ENCODE peak calls at places on chromosomes 4 and X, in six cellular contexts. D, K, U, S, M and Z are unnamed samples. For H3K4me1, the result is how much of the 10 kb centered on the place peaks cover.

GRCh38 chr4:28654618-28655017 is 1794.0 kb downstream of the STIM2 start:
- DNase-seq in D (no peak), K (no peak), U (no peak), S (no peak), M (no peak), Z (no peak)

GRCh38 chrX:42073468-42073867 is 150.1 kb upstream of the CASK start:
- DNase-seq in D (no peak), K (no peak), U (no peak), S (no peak), M (no peak), Z (no peak)

GRCh38 chrX:314049-314448 is 4.5 kb downstream of the GTPBP6 start:
- DNase-seq in D (peak), K (no peak), U (peak), S (no peak), M (no peak), Z (no peak)

GRCh38 chrX:154371771-154372300 is 2.6 kb downstream of the FLNA start:
- DNase-seq in D (no peak), K (no peak), U (no peak), S (no peak), M (no peak), Z (no peak)

GRCh38 chr4:78293841-78294301 is 236.7 kb downstream of the FRAS1 start:
- DNase-seq in D (no peak), K (no peak), U (no peak), S (no peak), M (peak), Z (no peak)

GRCh38 chr4:89257376-89257775 is 50.2 kb downstream of the GPRIN3 start:
- DNase-seq in D (no peak), K (no peak), U (no peak), S (no peak), M (no peak), Z (no peak)

GRCh38 chr4:68259191-68259590 is 13.7 kb upstream of the TMPRSS11B start:
- DNase-seq in D (no peak), K (no peak), U (no peak), S (no peak), M (no peak), Z (no peak)

GRCh38 chr4:114458728-114459127 is 139.9 kb upstream of the UGT8 start:
- DNase-seq in D (no peak), K (no peak), U (no peak), S (no peak), M (no peak), Z (no peak)

GRCh38 chr4:3371581-3372001 is 70.2 kb upstream of the HGFAC start:
- DNase-seq in D (no peak), K (no peak), U (peak), S (no peak), M (peak), Z (peak)

GRCh38 chrX:105282077-105282476 is 61.6 kb upstream of the TEX13A start:
- DNase-seq in D (no peak), K (no peak), U (no peak), S (no peak), M (no peak), Z (no peak)

GRCh38 chr4:109495514-109495913 is 61.9 kb downstream of the SEC24B start:
- DNase-seq in D (no peak), K (no peak), U (no peak), S (no peak), M (no peak), Z (no peak)

GRCh38 chr4:138112389-138112788 is 129.8 kb downstream of the SLC7A11 start:
- DNase-seq in D (no peak), K (no peak), U (no peak), S (no peak), M (no peak), Z (no peak)
- H3K4me1 ChIP-seq in D (under half), K (under half), U (under half), S (under half), M (under half), Z (under half)

DNA sequence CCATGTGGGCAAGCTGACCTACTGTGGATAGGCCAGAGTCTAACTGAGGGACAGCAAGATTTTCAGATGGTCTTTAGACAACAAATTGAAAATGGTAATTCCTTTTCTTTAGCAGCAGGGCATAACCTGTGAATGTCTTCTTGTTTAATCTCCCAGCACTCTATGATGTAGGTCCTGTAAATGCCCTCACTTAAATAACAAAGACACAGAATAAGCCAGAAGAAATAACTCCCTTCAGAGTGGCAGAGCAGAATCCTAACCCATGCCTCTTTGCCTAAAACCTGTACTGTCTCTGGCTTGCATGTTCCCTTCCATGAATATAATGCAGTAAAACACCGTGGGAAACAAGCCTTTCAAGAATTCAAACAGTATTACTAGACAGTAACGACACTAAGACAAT is 99.6 kb downstream of the TSPAN5 start:
- DNase-seq in D (no peak), K (no peak), U (no peak), S (no peak), M (no peak), Z (no peak)
- H3K27ac ChIP-seq in D (no peak), K (no peak), U (no peak), S (no peak), M (no peak), Z (no peak)

DNA sequence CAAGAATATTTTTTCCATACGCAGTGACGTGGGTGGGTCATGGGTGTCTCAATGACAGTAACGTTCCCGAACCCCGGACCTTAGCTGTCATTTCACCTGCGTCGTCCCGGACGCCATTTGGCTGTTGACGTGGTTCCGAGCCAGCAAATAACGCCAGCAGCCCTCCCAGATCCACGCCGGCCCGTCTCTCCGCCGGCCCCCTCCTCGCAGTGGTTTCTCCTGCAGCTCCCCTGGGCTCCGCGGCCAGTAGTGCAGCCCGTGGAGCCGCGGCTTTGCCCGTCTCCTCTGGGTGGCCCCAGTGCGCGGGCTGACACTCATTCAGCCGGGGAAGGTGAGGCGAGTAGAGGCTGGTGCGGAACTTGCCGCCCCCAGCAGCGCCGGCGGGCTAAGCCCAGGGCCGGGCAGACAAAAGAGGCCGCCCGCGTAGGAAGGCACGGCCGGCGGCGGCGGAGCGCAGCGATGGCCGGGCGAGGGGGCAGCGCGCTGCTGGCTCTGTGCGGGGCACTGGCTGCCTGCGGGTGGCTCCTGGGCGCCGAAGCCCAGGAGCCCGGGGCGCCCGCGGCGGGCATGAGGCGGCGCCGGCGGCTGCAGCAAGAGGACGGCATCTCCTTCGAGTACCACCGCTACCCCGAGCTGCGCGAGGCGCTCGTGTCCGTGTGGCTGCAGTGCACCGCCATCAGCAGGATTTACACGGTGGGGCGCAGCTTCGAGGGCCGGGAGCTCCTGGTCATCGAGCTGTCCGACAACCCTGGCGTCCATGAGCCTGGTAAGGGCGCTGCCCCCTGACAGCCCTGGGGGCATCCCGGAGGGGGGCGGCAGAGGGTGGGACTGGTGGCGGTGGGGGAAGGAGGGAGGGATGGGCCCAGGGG is at the start of gene CPE:
- DNase-seq in D (peak), K (no peak), U (peak), S (no peak), M (peak), Z (peak)
- H3K4me3 ChIP-seq in D (peak), K (no peak), U (peak), S (peak), M (peak), Z (peak)

GRCh38 chrX:39823848-39824247 is 273.9 kb downstream of the BCOR start:
- DNase-seq in D (peak), K (no peak), U (no peak), S (no peak), M (no peak), Z (no peak)
- H3K4me1 ChIP-seq in D (under half), K (under half), U (under half), S (under half), M (under half), Z (under half)

GRCh38 chr4:145498430-145498829 is 16.8 kb downstream of the SMAD1 start:
- DNase-seq in D (no peak), K (no peak), U (no peak), S (no peak), M (no peak), Z (no peak)

GRCh38 chr4:145497199-145498149 is 15.8 kb downstream of the SMAD1 start:
- DNase-seq in D (no peak), K (no peak), U (no peak), S (no peak), M (no peak), Z (no peak)

GRCh38 chr4:145503486-145504072 is 21.9 kb downstream of the SMAD1 start:
- DNase-seq in D (no peak), K (no peak), U (no peak), S (no peak), M (no peak), Z (no peak)

GRCh38 chr4:145502809-145503208 is 21.2 kb downstream of the SMAD1 start:
- DNase-seq in D (no peak), K (no peak), U (no peak), S (no peak), M (no peak), Z (no peak)

DNA sequence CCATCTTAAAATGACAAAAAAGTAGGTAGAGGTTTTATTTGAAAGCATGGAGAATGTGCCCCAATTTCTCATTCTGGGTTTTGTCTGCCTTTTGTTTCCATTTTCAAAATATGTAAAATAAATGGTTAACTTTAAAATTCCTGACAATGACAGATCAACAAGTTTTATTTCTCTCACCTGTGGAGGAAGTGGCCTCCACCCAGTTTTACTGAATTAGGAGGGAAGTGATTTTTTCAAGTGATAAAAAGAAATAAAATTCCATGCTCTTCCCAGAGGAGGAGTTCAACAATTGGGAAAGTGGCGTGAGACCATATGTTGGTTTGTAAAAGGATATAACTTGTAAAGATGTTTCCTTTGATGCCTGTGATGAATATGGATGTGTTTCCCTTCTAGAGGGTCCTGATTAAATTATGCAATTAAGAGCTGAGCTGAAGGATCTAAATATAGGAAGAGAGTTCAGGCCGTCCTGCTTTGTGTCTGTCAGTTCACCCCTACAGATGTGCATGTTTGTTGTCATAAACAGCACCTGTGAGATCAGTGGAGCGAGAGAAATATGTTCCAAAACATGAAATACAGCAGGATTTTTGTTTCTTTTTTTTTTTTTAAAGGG is 19.5 kb downstream of the SMAD1 start:
- DNase-seq in D (no peak), K (no peak), U (no peak), S (no peak), M (no peak), Z (no peak)
- H3K27ac ChIP-seq in D (no peak), K (peak), U (no peak), S (no peak), M (no peak), Z (no peak)

GRCh38 chr4:40662962-40663604 is 33.4 kb upstream of the RBM47 start:
- DNase-seq in D (no peak), K (peak), U (peak), S (no peak), M (peak), Z (no peak)
- H3K4me3 ChIP-seq in D (no peak), K (peak), U (no peak), S (no peak), M (no peak), Z (no peak)